ENCODE peak calls at places on chromosome 22, in nine cellular contexts. O, R, K, S, E, F, X, G and Y are unnamed samples.

GRCh38 chr22:46617250-46618103 is 2.7 kb upstream of the GRAMD4 start:
- DNase-seq in O (no peak), R (no peak), K (no peak), S (no peak), E (no peak), F (no peak), X (no peak), G (no peak), Y (no peak)

GRCh38 chr22:45831394-45831793 is 145.6 kb downstream of the WNT7B start:
- DNase-seq in O (no peak), R (no peak), K (no peak), S (peak), E (no peak), F (no peak), X (no peak), G (no peak), Y (no peak)

GRCh38 chr22:37817705-37818311 is 5.4 kb upstream of the GALR3 start:
- DNase-seq in O (peak), R (peak), K (peak), S (peak), E (peak), F (peak), X (no peak), G (no peak), Y (peak)

GRCh38 chr22:40479126-40479800 is 108.9 kb downstream of the SGSM3 start:
- DNase-seq in O (no peak), R (no peak), K (no peak), S (no peak), E (no peak), F (peak), X (no peak), G (no peak), Y (no peak)

GRCh38 chr22:28024422-28024888 is 105.4 kb upstream of the PITPNB start:
- DNase-seq in O (no peak), R (no peak), K (peak), S (no peak), E (no peak), F (no peak), X (no peak), G (no peak), Y (no peak)

GRCh38 chr22:37229012-37229804 is 14.9 kb downstream of the RAC2 start:
- DNase-seq in O (no peak), R (peak), K (no peak), S (peak), E (no peak), F (no peak), X (no peak), G (peak), Y (peak)

GRCh38 chr22:39430576-39431150 is 26.1 kb upstream of the MGAT3 start:
- DNase-seq in O (no peak), R (no peak), K (no peak), S (no peak), E (no peak), F (no peak), X (no peak), G (no peak), Y (no peak)

GRCh38 chr22:17706451-17706900 is 67.8 kb downstream of the BID start:
- DNase-seq in O (no peak), R (peak), K (peak), S (peak), E (peak), F (no peak), X (no peak), G (peak), Y (peak)

GRCh38 chr22:37139762-37140161 is 10.0 kb downstream of the IL2RB start:
- DNase-seq in O (peak), R (no peak), K (no peak), S (no peak), E (no peak), F (no peak), X (no peak), G (no peak), Y (no peak)

DNA sequence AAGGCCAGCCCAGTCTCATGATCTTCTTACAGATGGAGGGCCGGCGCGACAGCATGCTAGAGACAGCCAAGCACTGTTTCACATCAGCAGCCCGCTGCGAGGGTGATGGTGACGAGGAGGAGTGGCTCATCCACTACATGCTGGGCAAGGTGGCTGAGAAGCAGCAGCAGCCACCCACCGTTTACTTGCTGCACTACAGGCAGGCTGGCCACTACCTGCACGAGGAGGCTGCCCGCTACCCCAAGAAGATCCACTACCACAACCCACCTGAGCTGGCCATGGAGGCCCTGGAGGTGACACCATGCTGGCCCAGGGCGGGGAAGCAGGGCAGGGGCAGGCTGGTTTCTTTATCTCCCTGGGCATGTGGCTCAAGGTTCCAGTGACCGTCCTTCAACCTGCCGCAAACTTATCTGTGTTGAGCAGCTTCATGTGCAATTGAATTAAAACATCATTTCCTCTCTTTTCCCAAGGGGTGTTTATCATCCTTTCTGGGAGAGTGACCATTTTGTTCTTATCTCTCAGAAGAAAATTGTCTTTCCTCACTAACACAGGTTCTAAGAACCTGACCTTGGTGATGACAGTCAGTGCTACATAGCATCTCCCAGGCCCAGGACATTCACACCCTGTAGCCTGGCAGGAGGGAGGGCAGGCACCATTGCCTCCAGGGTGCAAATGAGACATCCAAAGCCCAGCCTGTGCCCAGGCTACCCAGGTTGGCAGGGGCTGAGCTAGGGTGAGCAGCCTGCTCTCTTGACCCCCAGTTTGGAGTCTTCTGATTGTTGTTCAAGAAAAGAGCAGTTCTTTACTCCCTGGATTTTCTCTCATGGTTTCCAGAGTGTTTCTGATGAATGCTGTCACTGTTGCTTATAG is 80.7 kb downstream of the CABIN1 start:
- DNase-seq in O (no peak), R (no peak), K (peak), S (no peak), E (peak), F (no peak), X (no peak), G (no peak), Y (no peak)
- TF ChIP-seq CTCF in O (no peak), R (no peak), K (no peak), S (no peak), E (peak), F (no peak), X (no peak), G (no peak), Y (no peak)

GRCh38 chr22:22097727-22098228 is 115.2 kb upstream of the TOP3B start:
- DNase-seq in O (no peak), R (no peak), K (no peak), S (no peak), E (no peak), F (no peak), X (no peak), G (no peak), Y (no peak)
- H3K4me3 ChIP-seq in O (no peak), R (no peak), K (no peak), S (no peak), E (no peak), F (no peak), X (no peak), G (no peak), Y (no peak)

DNA sequence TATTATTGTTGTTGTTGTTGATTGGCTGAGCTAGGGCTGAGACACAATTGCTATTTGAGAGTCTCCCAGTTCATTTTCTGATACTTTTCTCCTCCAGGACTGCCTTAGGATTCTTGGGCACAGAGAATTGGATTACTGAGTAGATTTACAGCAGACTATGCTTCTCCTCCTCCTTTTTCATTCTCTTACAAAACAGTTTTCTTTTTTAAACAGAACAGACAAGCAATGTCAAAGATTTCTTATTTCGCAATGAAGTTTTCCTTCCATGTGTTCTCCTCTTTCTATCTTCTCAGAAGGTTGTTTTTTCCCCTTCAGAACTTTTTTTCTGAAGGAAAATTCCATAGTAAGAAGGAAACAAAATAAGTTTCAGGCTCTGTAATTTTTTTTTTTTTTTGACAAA is 19.8 kb upstream of the TIMP3 start:
- DNase-seq in O (no peak), R (no peak), K (no peak), S (peak), E (no peak), F (no peak), X (no peak), G (no peak), Y (no peak)
- TF ChIP-seq CTCF in O (no peak), R (no peak), K (no peak), S (no peak), E (no peak), F (no peak), X (no peak), G (no peak), Y (no peak)

GRCh38 chr22:44181912-44182590 is 1.3 kb downstream of the PARVG start:
- DNase-seq in O (no peak), R (peak), K (no peak), S (no peak), E (no peak), F (no peak), X (no peak), G (no peak), Y (no peak)
- H3K4me3 ChIP-seq in O (no peak), R (peak), K (peak), S (no peak), E (no peak), F (no peak), X (peak), G (no peak), Y (no peak)

GRCh38 chr22:41966607-41967240 is 2.5 kb upstream of the SEPTIN3 start:
- DNase-seq in O (peak), R (peak), K (no peak), S (peak), E (peak), F (peak), X (no peak), G (peak), Y (peak)
- TF ChIP-seq CTCF in O (no peak), R (no peak), K (peak), S (peak), E (peak), F (peak), X (no peak), G (peak), Y (peak)